ENCODE peak calls at places on chromosomes 4 and X, in six cellular contexts. One of them, this sample, is unnamed.
A peak's percentile ranks its signal among the peaks of the same experiment; 100 is the strongest.

GRCh38 chr4:19983072-19983471 is 268.6 kb upstream of the SLIT2 start:
- DNase-seq in progenitor cell of endocrine pancreas: no peak
- DNase-seq in EH: peak; percentile 95
- DNase-seq in fibroblast of gingiva: peak; percentile 86
- DNase-seq in head of caudate nucleus: no peak
- DNase-seq in skeletal muscle cell: peak; percentile 91
- DNase-seq in this sample: no peak

GRCh38 chrX:7146026-7146702 is 1.3 kb upstream of the STS start:
- DNase-seq in progenitor cell of endocrine pancreas: no peak
- DNase-seq in EH: peak; percentile 41
- DNase-seq in fibroblast of gingiva: no peak
- DNase-seq in head of caudate nucleus: no peak
- DNase-seq in skeletal muscle cell: no peak
- DNase-seq in this sample: no peak

GRCh38 chr4:6692806-6693205 is 872 bp upstream of the S100P start:
- DNase-seq in progenitor cell of endocrine pancreas: no peak
- DNase-seq in EH: peak; percentile 59
- DNase-seq in fibroblast of gingiva: no peak
- DNase-seq in head of caudate nucleus: no peak
- DNase-seq in skeletal muscle cell: peak; percentile 57
- DNase-seq in this sample: no peak

GRCh38 chrX:56763556-56764152 is 34.6 kb downstream of the NBDY start:
- DNase-seq in progenitor cell of endocrine pancreas: no peak
- DNase-seq in EH: no peak
- DNase-seq in fibroblast of gingiva: no peak
- DNase-seq in head of caudate nucleus: peak; percentile 40
- DNase-seq in skeletal muscle cell: no peak
- DNase-seq in this sample: no peak

GRCh38 chr4:1872918-1873269 is 1.7 kb downstream of the NSD2 start:
- DNase-seq in progenitor cell of endocrine pancreas: no peak
- DNase-seq in EH: peak; percentile 86
- DNase-seq in fibroblast of gingiva: peak; percentile 32
- DNase-seq in head of caudate nucleus: no peak
- DNase-seq in skeletal muscle cell: peak; percentile 25
- DNase-seq in this sample: no peak

GRCh38 chr4:38967260-38968095 is 64.7 kb downstream of the TMEM156 start:
- DNase-seq in progenitor cell of endocrine pancreas: no peak
- DNase-seq in EH: peak; percentile 98
- DNase-seq in fibroblast of gingiva: peak; percentile 97
- DNase-seq in head of caudate nucleus: no peak
- DNase-seq in skeletal muscle cell: peak; percentile 96
- DNase-seq in this sample: peak; percentile 3

GRCh38 chr4:165991325-165992180 is 118.5 kb downstream of the TLL1 start:
- DNase-seq in progenitor cell of endocrine pancreas: no peak
- DNase-seq in EH: peak; percentile 87
- DNase-seq in fibroblast of gingiva: peak; percentile 28
- DNase-seq in head of caudate nucleus: no peak
- DNase-seq in skeletal muscle cell: no peak
- DNase-seq in this sample: no peak

GRCh38 chr4:147704846-147705245 is 20.9 kb upstream of the PRMT9 start:
- DNase-seq in progenitor cell of endocrine pancreas: no peak
- DNase-seq in EH: no peak
- DNase-seq in fibroblast of gingiva: no peak
- DNase-seq in head of caudate nucleus: no peak
- DNase-seq in skeletal muscle cell: no peak
- DNase-seq in this sample: no peak

GRCh38 chr4:133719098-133719497 is 482.5 kb downstream of the PABPC4L start:
- DNase-seq in progenitor cell of endocrine pancreas: no peak
- DNase-seq in EH: no peak
- DNase-seq in fibroblast of gingiva: no peak
- DNase-seq in head of caudate nucleus: no peak
- DNase-seq in skeletal muscle cell: no peak
- DNase-seq in this sample: no peak

GRCh38 chrX:57286507-57287251 is at the start of gene FAAH2:
- DNase-seq in progenitor cell of endocrine pancreas: peak; percentile 31
- DNase-seq in EH: no peak
- DNase-seq in fibroblast of gingiva: no peak
- DNase-seq in head of caudate nucleus: no peak
- DNase-seq in skeletal muscle cell: no peak
- DNase-seq in this sample: peak; percentile 0

GRCh38 chrX:136310411-136310810 is 9.6 kb downstream of the ADGRG4 start:
- DNase-seq in progenitor cell of endocrine pancreas: no peak
- DNase-seq in EH: peak; percentile 66
- DNase-seq in fibroblast of gingiva: no peak
- DNase-seq in head of caudate nucleus: no peak
- DNase-seq in skeletal muscle cell: no peak
- DNase-seq in this sample: no peak

GRCh38 chrX:136325377-136325776 is 24.6 kb downstream of the ADGRG4 start:
- DNase-seq in progenitor cell of endocrine pancreas: no peak
- DNase-seq in EH: peak; percentile 1
- DNase-seq in fibroblast of gingiva: no peak
- DNase-seq in head of caudate nucleus: no peak
- DNase-seq in skeletal muscle cell: no peak
- DNase-seq in this sample: no peak

GRCh38 chrX:39438603-39439602 is 637.6 kb downstream of the MID1IP1 start:
- DNase-seq in progenitor cell of endocrine pancreas: no peak
- DNase-seq in EH: no peak
- DNase-seq in fibroblast of gingiva: no peak
- DNase-seq in head of caudate nucleus: no peak
- DNase-seq in skeletal muscle cell: no peak
- DNase-seq in this sample: no peak

GRCh38 chr4:39062499-39062898 is 467 bp downstream of the KLHL5 start:
- DNase-seq in progenitor cell of endocrine pancreas: no peak
- DNase-seq in EH: peak; percentile 16
- DNase-seq in fibroblast of gingiva: no peak
- DNase-seq in head of caudate nucleus: no peak
- DNase-seq in skeletal muscle cell: no peak
- DNase-seq in this sample: no peak

GRCh38 chr4:118396881-118397666 is 44.3 kb upstream of the PRSS12 start:
- DNase-seq in progenitor cell of endocrine pancreas: no peak
- DNase-seq in EH: no peak
- DNase-seq in fibroblast of gingiva: no peak
- DNase-seq in head of caudate nucleus: no peak
- DNase-seq in skeletal muscle cell: no peak
- DNase-seq in this sample: no peak

GRCh38 chr4:1044469-1045192 is 33.2 kb downstream of the FGFRL1 start:
- DNase-seq in progenitor cell of endocrine pancreas: no peak
- DNase-seq in EH: no peak
- DNase-seq in fibroblast of gingiva: no peak
- DNase-seq in head of caudate nucleus: no peak
- DNase-seq in skeletal muscle cell: no peak
- DNase-seq in this sample: no peak

GRCh38 chrX:148365233-148365632 is 135.2 kb upstream of the AFF2 start:
- DNase-seq in progenitor cell of endocrine pancreas: no peak
- DNase-seq in EH: no peak
- DNase-seq in fibroblast of gingiva: no peak
- DNase-seq in head of caudate nucleus: no peak
- DNase-seq in skeletal muscle cell: peak; percentile 4
- DNase-seq in this sample: no peak

GRCh38 chr4:70515342-70516245 is 2.8 kb upstream of the AMTN start:
- DNase-seq in progenitor cell of endocrine pancreas: no peak
- DNase-seq in EH: peak; percentile 32
- DNase-seq in fibroblast of gingiva: no peak
- DNase-seq in head of caudate nucleus: no peak
- DNase-seq in skeletal muscle cell: no peak
- DNase-seq in this sample: no peak

GRCh38 chr4:3791910-3792542 is 25.8 kb downstream of the ADRA2C start:
- DNase-seq in progenitor cell of endocrine pancreas: peak; percentile 91
- DNase-seq in EH: peak; percentile 40
- DNase-seq in fibroblast of gingiva: no peak
- DNase-seq in head of caudate nucleus: no peak
- DNase-seq in skeletal muscle cell: no peak
- DNase-seq in this sample: no peak

GRCh38 chrX:46354481-46354880 is 190.7 kb downstream of the ZNF674 start:
- DNase-seq in progenitor cell of endocrine pancreas: no peak
- DNase-seq in EH: no peak
- DNase-seq in fibroblast of gingiva: no peak
- DNase-seq in head of caudate nucleus: no peak
- DNase-seq in skeletal muscle cell: peak; percentile 15
- DNase-seq in this sample: no peak

GRCh38 chrX:3271485-3272186 is 74.8 kb downstream of the MXRA5 start:
- DNase-seq in progenitor cell of endocrine pancreas: no peak
- DNase-seq in EH: peak; percentile 88
- DNase-seq in fibroblast of gingiva: peak; percentile 77
- DNase-seq in head of caudate nucleus: no peak
- DNase-seq in skeletal muscle cell: no peak
- DNase-seq in this sample: no peak

GRCh38 chr4:33080262-33080661 is 2360.1 kb downstream of the PCDH7 start:
- DNase-seq in progenitor cell of endocrine pancreas: no peak
- DNase-seq in EH: no peak
- DNase-seq in fibroblast of gingiva: peak; percentile 62
- DNase-seq in head of caudate nucleus: no peak
- DNase-seq in skeletal muscle cell: no peak
- DNase-seq in this sample: no peak

GRCh38 chr4:39062094-39062493 is at the start of gene KLHL5:
- DNase-seq in progenitor cell of endocrine pancreas: no peak
- DNase-seq in EH: peak; percentile 13
- DNase-seq in fibroblast of gingiva: no peak
- DNase-seq in head of caudate nucleus: no peak
- DNase-seq in skeletal muscle cell: no peak
- DNase-seq in this sample: no peak

GRCh38 chr4:113146876-113147358 is 97.5 kb downstream of the ANK2 start:
- DNase-seq in progenitor cell of endocrine pancreas: no peak
- DNase-seq in EH: peak; percentile 7
- DNase-seq in fibroblast of gingiva: peak; percentile 7
- DNase-seq in head of caudate nucleus: no peak
- DNase-seq in skeletal muscle cell: no peak
- DNase-seq in this sample: no peak

GRCh38 chrX:413322-414201 is 26.9 kb upstream of the PPP2R3B start:
- DNase-seq in progenitor cell of endocrine pancreas: no peak
- DNase-seq in EH: peak; percentile 42
- DNase-seq in fibroblast of gingiva: no peak
- DNase-seq in head of caudate nucleus: no peak
- DNase-seq in skeletal muscle cell: peak; percentile 9
- DNase-seq in this sample: no peak

GRCh38 chrX:97006167-97006566 is 122.5 kb downstream of the RPA4 start:
- DNase-seq in progenitor cell of endocrine pancreas: no peak
- DNase-seq in EH: no peak
- DNase-seq in fibroblast of gingiva: no peak
- DNase-seq in head of caudate nucleus: no peak
- DNase-seq in skeletal muscle cell: no peak
- DNase-seq in this sample: no peak

GRCh38 chr4:184310171-184310567 is 92.5 kb upstream of the ENPP6 start:
- DNase-seq in progenitor cell of endocrine pancreas: no peak
- DNase-seq in EH: peak; percentile 27
- DNase-seq in fibroblast of gingiva: no peak
- DNase-seq in head of caudate nucleus: no peak
- DNase-seq in skeletal muscle cell: no peak
- DNase-seq in this sample: no peak

GRCh38 chr4:5804656-5805055 is 88.2 kb downstream of the CRMP1 start:
- DNase-seq in progenitor cell of endocrine pancreas: no peak
- DNase-seq in EH: no peak
- DNase-seq in fibroblast of gingiva: no peak
- DNase-seq in head of caudate nucleus: no peak
- DNase-seq in skeletal muscle cell: no peak
- DNase-seq in this sample: no peak

GRCh38 chr4:127012549-127012948 is 620.2 kb upstream of the INTU start:
- DNase-seq in progenitor cell of endocrine pancreas: no peak
- DNase-seq in EH: peak; percentile 59
- DNase-seq in fibroblast of gingiva: peak; percentile 44
- DNase-seq in head of caudate nucleus: no peak
- DNase-seq in skeletal muscle cell: peak; percentile 9
- DNase-seq in this sample: no peak

GRCh38 chrX:27555514-27555913 is 34.6 kb upstream of the DCAF8L2 start:
- DNase-seq in progenitor cell of endocrine pancreas: no peak
- DNase-seq in EH: no peak
- DNase-seq in fibroblast of gingiva: peak; percentile 2
- DNase-seq in head of caudate nucleus: no peak
- DNase-seq in skeletal muscle cell: no peak
- DNase-seq in this sample: peak; percentile 3

GRCh38 chr4:20137176-20137575 is 114.5 kb upstream of the SLIT2 start:
- DNase-seq in progenitor cell of endocrine pancreas: no peak
- DNase-seq in EH: peak; percentile 65
- DNase-seq in fibroblast of gingiva: peak; percentile 19
- DNase-seq in head of caudate nucleus: no peak
- DNase-seq in skeletal muscle cell: no peak
- DNase-seq in this sample: no peak

GRCh38 chrX:55759478-55759877 is 41.9 kb downstream of the RRAGB start:
- DNase-seq in progenitor cell of endocrine pancreas: no peak
- DNase-seq in EH: no peak
- DNase-seq in fibroblast of gingiva: no peak
- DNase-seq in head of caudate nucleus: no peak
- DNase-seq in skeletal muscle cell: no peak
- DNase-seq in this sample: no peak

GRCh38 chr4:110033994-110034393 is 121.3 kb downstream of the EGF start:
- DNase-seq in progenitor cell of endocrine pancreas: no peak
- DNase-seq in EH: no peak
- DNase-seq in fibroblast of gingiva: no peak
- DNase-seq in head of caudate nucleus: no peak
- DNase-seq in skeletal muscle cell: no peak
- DNase-seq in this sample: no peak

GRCh38 chrX:16188687-16189086 is 21.4 kb downstream of the MAGEB17 start:
- DNase-seq in progenitor cell of endocrine pancreas: no peak
- DNase-seq in EH: peak; percentile 28
- DNase-seq in fibroblast of gingiva: no peak
- DNase-seq in head of caudate nucleus: no peak
- DNase-seq in skeletal muscle cell: no peak
- DNase-seq in this sample: no peak

GRCh38 chrX:149506349-149506748 is 1.2 kb upstream of the IDS start:
- DNase-seq in progenitor cell of endocrine pancreas: no peak
- DNase-seq in EH: no peak
- DNase-seq in fibroblast of gingiva: no peak
- DNase-seq in head of caudate nucleus: no peak
- DNase-seq in skeletal muscle cell: no peak
- DNase-seq in this sample: no peak

GRCh38 chr4:5370286-5370685 is 319.0 kb downstream of the STK32B start:
- DNase-seq in progenitor cell of endocrine pancreas: no peak
- DNase-seq in EH: peak; percentile 91
- DNase-seq in fibroblast of gingiva: no peak
- DNase-seq in head of caudate nucleus: no peak
- DNase-seq in skeletal muscle cell: no peak
- DNase-seq in this sample: no peak

GRCh38 chr4:42341518-42342026 is 55.7 kb upstream of the SHISA3 start:
- DNase-seq in progenitor cell of endocrine pancreas: no peak
- DNase-seq in EH: no peak
- DNase-seq in fibroblast of gingiva: no peak
- DNase-seq in head of caudate nucleus: no peak
- DNase-seq in skeletal muscle cell: no peak
- DNase-seq in this sample: no peak

This sample was measured in NCI-H1930.